ENCODE peak calls at places on chromosomes 2 and 18, in ten cellular contexts. X, S, D, Q, H, W, N, V, Y and T are unnamed samples.

GRCh38 chr2:239792649-239793010 is 232.5 kb downstream of the NDUFA10 start:
- DNase-seq in Q (no peak), S (no peak), V (no peak), W (no peak), Y (no peak), D (no peak), X (peak), N (no peak), H (no peak), T (no peak)

GRCh38 chr2:44546469-44547127 is 184.9 kb downstream of the CAMKMT start:
- DNase-seq in Q (no peak), X (no peak), W (no peak), D (no peak), N (no peak), H (no peak), V (no peak), S (no peak), Y (no peak), T (no peak)

GRCh38 chr2:200850512-200851256 is 13.8 kb downstream of the CLK1 start:
- DNase-seq in Q (no peak), W (no peak), V (no peak), X (no peak), S (no peak), D (no peak), Y (no peak), N (no peak), H (no peak), T (no peak)

GRCh38 chr2:159551811-159552210 is 64.5 kb downstream of the BAZ2B start:
- DNase-seq in W (no peak), Q (no peak), D (no peak), Y (no peak), X (no peak), S (no peak), N (no peak), H (no peak), V (no peak), T (no peak)

GRCh38 chr2:11480406-11480805 is 14.4 kb upstream of the E2F6 start:
- DNase-seq in Y (no peak), W (no peak), Q (no peak), N (no peak), X (no peak), V (no peak), S (no peak), H (no peak), D (no peak), T (no peak)

GRCh38 chr2:85935746-85936208 is 47.0 kb upstream of the ST3GAL5 start:
- DNase-seq in Y (no peak), D (peak), X (no peak), N (no peak), H (no peak), V (peak), S (no peak), W (no peak), Q (no peak), T (no peak)

GRCh38 chr2:23436346-23437099 is 51.5 kb downstream of the KLHL29 start:
- DNase-seq in X (no peak), W (no peak), Q (peak), N (peak), V (no peak), H (no peak), Y (no peak), D (no peak), S (no peak), T (no peak)

GRCh38 chr2:84970956-84971798 is at the start of gene KCMF1:
- DNase-seq in W (peak), H (peak), S (peak), X (peak), V (peak), N (peak), Q (peak), D (peak), Y (peak), T (no peak)

GRCh38 chr2:9107168-9108025 is 99.2 kb upstream of the ASAP2 start:
- DNase-seq in V (no peak), X (peak), N (no peak), Q (no peak), Y (no peak), H (no peak), D (no peak), S (no peak), W (no peak), T (no peak)

GRCh38 chr2:27796991-27797752 is 25.7 kb downstream of the MRPL33 start:
- DNase-seq in W (no peak), X (no peak), Q (no peak), S (no peak), V (no peak), Y (no peak), H (no peak), N (no peak), D (no peak), T (no peak)

GRCh38 chr2:220553150-220553549 is 925.7 kb downstream of the SLC4A3 start:
- DNase-seq in N (no peak), S (no peak), X (no peak), Y (no peak), V (no peak), W (no peak), H (no peak), D (peak), Q (no peak), T (no peak)

GRCh38 chr2:173300458-173300857 is 54.2 kb upstream of the CDCA7 start:
- DNase-seq in N (no peak), H (no peak), Q (no peak), Y (no peak), W (no peak), S (no peak), V (no peak), D (no peak), X (no peak), T (no peak)

GRCh38 chr18:2173464-2173863 is 397.8 kb downstream of the METTL4 start:
- DNase-seq in Q (no peak), D (no peak), S (no peak), X (no peak), W (no peak), V (no peak), H (no peak), N (no peak), Y (no peak), T (no peak)

GRCh38 chr2:68737717-68738116 is 3.1 kb downstream of the ARHGAP25 start:
- DNase-seq in S (no peak), V (no peak), N (no peak), W (no peak), Y (no peak), H (no peak), X (peak), Q (peak), D (no peak), T (no peak)

GRCh38 chr2:222291485-222291841 is 7.3 kb downstream of the PAX3 start:
- DNase-seq in V (no peak), S (no peak), X (no peak), H (no peak), Y (no peak), D (no peak), N (no peak), W (no peak), Q (no peak), T (no peak)

GRCh38 chr2:143284087-143284675 is 155.0 kb downstream of the ARHGAP15 start:
- DNase-seq in W (no peak), H (no peak), Y (no peak), X (no peak), Q (peak), D (peak), N (no peak), S (no peak), V (peak), T (no peak)

GRCh38 chr2:71154798-71155197 is 24.4 kb downstream of the MPHOSPH10 start:
- DNase-seq in V (no peak), W (no peak), H (no peak), Y (no peak), N (no peak), Q (peak), D (no peak), X (peak), S (no peak), T (no peak)

GRCh38 chr2:237917696-237918374 is 49.0 kb upstream of the UBE2F start:
- DNase-seq in X (no peak), H (no peak), D (no peak), S (no peak), W (no peak), Q (no peak), N (no peak), V (no peak), Y (no peak), T (no peak)

GRCh38 chr2:38835015-38835601 is 40.6 kb downstream of the DHX57 start:
- DNase-seq in D (no peak), H (no peak), V (no peak), W (no peak), Q (no peak), N (no peak), X (no peak), Y (no peak), S (no peak), T (no peak)